ENCODE peak calls at places on chromosomes 4 and X, in seven cellular contexts. One of them, this sample, is unnamed.

GRCh38 chrX:132853040-132853439 is 105.4 kb downstream of the HS6ST2 start:
- DNase-seq in trophoblast cell: no peak
- DNase-seq in mesendoderm: no peak
- DNase-seq in H1: no peak
- DNase-seq in neuronal stem cell: no peak
- DNase-seq in IMR-90: no peak
- DNase-seq in mesenchymal stem cell: peak; percentile 58
- DNase-seq in this sample: no peak

GRCh38 chr4:105637409-105638258 is 70.9 kb downstream of the INTS12 start:
- DNase-seq in mesenchymal stem cell: peak; percentile 46
- DNase-seq in H1: no peak
- DNase-seq in neuronal stem cell: no peak
- DNase-seq in mesendoderm: no peak
- DNase-seq in trophoblast cell: no peak
- DNase-seq in IMR-90: peak; percentile 3
- DNase-seq in this sample: no peak

GRCh38 chrX:42577936-42578335 is 200.0 kb downstream of the PPP1R2C start:
- DNase-seq in IMR-90: no peak
- DNase-seq in trophoblast cell: no peak
- DNase-seq in H1: no peak
- DNase-seq in neuronal stem cell: no peak
- DNase-seq in mesendoderm: no peak
- DNase-seq in mesenchymal stem cell: no peak
- DNase-seq in this sample: no peak

GRCh38 chrX:153595387-153595786 is 3.6 kb downstream of the CCNQ start:
- DNase-seq in trophoblast cell: no peak
- DNase-seq in H1: no peak
- DNase-seq in mesendoderm: no peak
- DNase-seq in neuronal stem cell: no peak
- DNase-seq in IMR-90: no peak
- DNase-seq in mesenchymal stem cell: no peak
- DNase-seq in this sample: no peak

GRCh38 chrX:73683236-73683859 is 120.4 kb downstream of the CHIC1 start:
- DNase-seq in H1: no peak
- DNase-seq in IMR-90: no peak
- DNase-seq in neuronal stem cell: no peak
- DNase-seq in mesenchymal stem cell: no peak
- DNase-seq in mesendoderm: no peak
- DNase-seq in trophoblast cell: no peak
- DNase-seq in this sample: no peak

GRCh38 chr4:87410157-87410556 is 12.2 kb upstream of the NUDT9 start:
- DNase-seq in trophoblast cell: no peak
- DNase-seq in IMR-90: peak; percentile 30
- DNase-seq in H1: no peak
- DNase-seq in mesenchymal stem cell: peak; percentile 72
- DNase-seq in neuronal stem cell: no peak
- DNase-seq in mesendoderm: no peak
- DNase-seq in this sample: no peak

GRCh38 chrX:24515447-24515846 is 50.4 kb downstream of the PDK3 start:
- DNase-seq in H1: no peak
- DNase-seq in neuronal stem cell: no peak
- DNase-seq in mesenchymal stem cell: peak; percentile 2
- DNase-seq in trophoblast cell: no peak
- DNase-seq in mesendoderm: peak; percentile 21
- DNase-seq in IMR-90: peak; percentile 4
- DNase-seq in this sample: no peak

GRCh38 chrX:123159403-123159802 is 24.7 kb upstream of the GRIA3 start:
- DNase-seq in neuronal stem cell: no peak
- DNase-seq in trophoblast cell: no peak
- DNase-seq in mesenchymal stem cell: no peak
- DNase-seq in H1: no peak
- DNase-seq in mesendoderm: no peak
- DNase-seq in IMR-90: no peak
- DNase-seq in this sample: no peak

GRCh38 chr4:107900508-107900907 is 30.8 kb upstream of the CYP2U1 start:
- DNase-seq in H1: no peak
- DNase-seq in trophoblast cell: peak; percentile 46
- DNase-seq in IMR-90: no peak
- DNase-seq in mesendoderm: no peak
- DNase-seq in mesenchymal stem cell: no peak
- DNase-seq in neuronal stem cell: no peak
- DNase-seq in this sample: no peak

GRCh38 chrX:65925592-65925991 is 114.3 kb downstream of the VSIG4 start:
- DNase-seq in trophoblast cell: no peak
- DNase-seq in mesendoderm: no peak
- DNase-seq in mesenchymal stem cell: no peak
- DNase-seq in H1: no peak
- DNase-seq in IMR-90: no peak
- DNase-seq in neuronal stem cell: no peak
- DNase-seq in this sample: no peak

GRCh38 chr4:26509681-26510333 is 19.5 kb upstream of the CCKAR start:
- DNase-seq in mesenchymal stem cell: no peak
- DNase-seq in trophoblast cell: no peak
- DNase-seq in H1: peak; percentile 31
- DNase-seq in mesendoderm: no peak
- DNase-seq in neuronal stem cell: no peak
- DNase-seq in IMR-90: no peak
- DNase-seq in this sample: no peak

GRCh38 chrX:132022115-132022862 is 813 bp upstream of the STK26 start:
- DNase-seq in IMR-90: no peak
- DNase-seq in mesendoderm: peak; percentile 35
- DNase-seq in mesenchymal stem cell: peak; percentile 34
- DNase-seq in H1: peak; percentile 57
- DNase-seq in trophoblast cell: no peak
- DNase-seq in neuronal stem cell: no peak
- DNase-seq in this sample: no peak

GRCh38 chr4:135538698-135539097 is 1337.1 kb upstream of the PABPC4L start:
- DNase-seq in IMR-90: no peak
- DNase-seq in trophoblast cell: peak; percentile 7
- DNase-seq in neuronal stem cell: no peak
- DNase-seq in H1: no peak
- DNase-seq in mesendoderm: no peak
- DNase-seq in mesenchymal stem cell: no peak
- DNase-seq in this sample: no peak

GRCh38 chr4:133149932-133150642 is 993 bp downstream of the PCDH10 start:
- DNase-seq in trophoblast cell: no peak
- DNase-seq in mesendoderm: no peak
- DNase-seq in IMR-90: no peak
- DNase-seq in neuronal stem cell: no peak
- DNase-seq in H1: no peak
- DNase-seq in mesenchymal stem cell: peak; percentile 33
- DNase-seq in this sample: peak; percentile 26

GRCh38 chr4:77358315-77358928 is 201.4 kb downstream of the CCNG2 start:
- DNase-seq in neuronal stem cell: peak; percentile 40
- DNase-seq in mesendoderm: peak; percentile 42
- DNase-seq in IMR-90: peak; percentile 40
- DNase-seq in H1: no peak
- DNase-seq in trophoblast cell: peak; percentile 4
- DNase-seq in mesenchymal stem cell: peak; percentile 44
- DNase-seq in this sample: peak; percentile 38

GRCh38 chr4:88054909-88055308 is 47.5 kb downstream of the PKD2 start:
- DNase-seq in H1: no peak
- DNase-seq in mesenchymal stem cell: peak; percentile 69
- DNase-seq in IMR-90: peak; percentile 72
- DNase-seq in mesendoderm: peak; percentile 79
- DNase-seq in trophoblast cell: peak; percentile 60
- DNase-seq in neuronal stem cell: peak; percentile 24
- DNase-seq in this sample: peak; percentile 60

GRCh38 chr4:39043697-39044363 is 11.6 kb upstream of the TMEM156 start:
- DNase-seq in H1: no peak
- DNase-seq in trophoblast cell: peak; percentile 14
- DNase-seq in mesendoderm: peak; percentile 14
- DNase-seq in IMR-90: peak; percentile 52
- DNase-seq in mesenchymal stem cell: peak; percentile 80
- DNase-seq in neuronal stem cell: no peak
- DNase-seq in this sample: no peak

GRCh38 chrX:71809886-71810285 is 46.7 kb downstream of the CXorf49B start:
- DNase-seq in trophoblast cell: no peak
- DNase-seq in mesenchymal stem cell: no peak
- DNase-seq in mesendoderm: no peak
- DNase-seq in H1: no peak
- DNase-seq in IMR-90: no peak
- DNase-seq in neuronal stem cell: no peak
- DNase-seq in this sample: no peak

GRCh38 chrX:46653482-46653881 is 79.9 kb downstream of the CHST7 start:
- DNase-seq in IMR-90: peak; percentile 4
- DNase-seq in mesenchymal stem cell: no peak
- DNase-seq in trophoblast cell: no peak
- DNase-seq in mesendoderm: peak; percentile 52
- DNase-seq in H1: peak; percentile 53
- DNase-seq in neuronal stem cell: no peak
- DNase-seq in this sample: peak; percentile 63

GRCh38 chrX:46648660-46649059 is 75.1 kb downstream of the CHST7 start:
- DNase-seq in mesenchymal stem cell: no peak
- DNase-seq in trophoblast cell: no peak
- DNase-seq in IMR-90: no peak
- DNase-seq in neuronal stem cell: no peak
- DNase-seq in mesendoderm: peak; percentile 44
- DNase-seq in H1: no peak
- DNase-seq in this sample: no peak

GRCh38 chrX:46647251-46647650 is 73.7 kb downstream of the CHST7 start:
- DNase-seq in neuronal stem cell: no peak
- DNase-seq in IMR-90: no peak
- DNase-seq in mesenchymal stem cell: no peak
- DNase-seq in H1: no peak
- DNase-seq in mesendoderm: peak; percentile 19
- DNase-seq in trophoblast cell: no peak
- DNase-seq in this sample: no peak

GRCh38 chrX:46645614-46646013 is 72.0 kb downstream of the CHST7 start:
- DNase-seq in mesenchymal stem cell: no peak
- DNase-seq in neuronal stem cell: no peak
- DNase-seq in IMR-90: no peak
- DNase-seq in trophoblast cell: no peak
- DNase-seq in H1: no peak
- DNase-seq in mesendoderm: no peak
- DNase-seq in this sample: no peak

DNA sequence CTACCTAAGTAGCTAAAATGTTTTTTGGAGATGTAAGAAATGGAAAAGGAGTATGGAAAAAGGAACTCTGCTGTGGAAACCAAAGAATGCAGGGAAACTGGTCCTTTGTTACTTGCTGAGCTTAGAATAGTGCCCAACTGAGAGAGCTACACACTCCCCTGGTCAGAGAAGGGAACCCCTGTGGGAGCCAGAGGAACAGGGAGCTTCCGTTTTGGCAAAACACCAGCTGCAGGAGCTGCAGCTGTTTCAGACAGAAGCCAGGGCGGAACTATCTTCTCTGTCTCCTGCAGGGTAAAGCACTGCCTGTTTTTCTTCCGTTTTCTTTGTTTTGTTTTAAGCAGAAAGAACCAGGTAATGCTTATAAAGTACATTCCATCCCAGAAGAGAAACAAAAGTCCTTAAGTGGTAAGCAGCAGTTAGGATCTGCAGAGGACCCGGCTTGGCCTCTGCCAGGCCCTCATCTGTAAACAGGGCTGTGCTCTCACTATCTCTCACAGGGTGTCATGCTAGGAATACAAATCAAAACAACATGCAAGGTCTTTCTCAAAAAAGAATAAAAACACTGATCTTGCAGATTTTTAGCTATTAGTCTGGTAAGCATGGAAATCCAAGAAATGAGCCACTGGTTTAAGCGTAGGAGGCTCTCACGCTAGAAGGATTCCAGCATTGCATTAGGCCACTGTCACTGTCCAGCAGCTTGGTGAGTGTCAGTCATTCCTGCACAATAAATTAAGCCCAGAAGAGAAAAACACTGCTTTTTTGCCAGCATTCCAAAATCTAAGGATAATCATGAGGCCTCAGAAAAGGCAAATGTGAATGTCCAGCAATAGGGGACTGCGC is 76.1 kb downstream of the CHST7 start:
- DNase-seq in IMR-90: peak; percentile 19
- DNase-seq in trophoblast cell: no peak
- DNase-seq in neuronal stem cell: no peak
- DNase-seq in H1: no peak
- DNase-seq in mesenchymal stem cell: no peak
- DNase-seq in mesendoderm: peak; percentile 36
- DNase-seq in this sample: peak; percentile 69
- H2AK5ac ChIP-seq in IMR-90: no peak overlapping the region
- H2AK5ac ChIP-seq in trophoblast cell: no peak overlapping the region
- H2AK5ac ChIP-seq in neuronal stem cell: no peak overlapping the region
- H2AK5ac ChIP-seq in H1: no peak overlapping the region
- H2AK5ac ChIP-seq in mesenchymal stem cell: no peak overlapping the region
- H2AK5ac ChIP-seq in mesendoderm: no peak overlapping the region
- H2AK5ac ChIP-seq in this sample: no peak overlapping the region

DNA sequence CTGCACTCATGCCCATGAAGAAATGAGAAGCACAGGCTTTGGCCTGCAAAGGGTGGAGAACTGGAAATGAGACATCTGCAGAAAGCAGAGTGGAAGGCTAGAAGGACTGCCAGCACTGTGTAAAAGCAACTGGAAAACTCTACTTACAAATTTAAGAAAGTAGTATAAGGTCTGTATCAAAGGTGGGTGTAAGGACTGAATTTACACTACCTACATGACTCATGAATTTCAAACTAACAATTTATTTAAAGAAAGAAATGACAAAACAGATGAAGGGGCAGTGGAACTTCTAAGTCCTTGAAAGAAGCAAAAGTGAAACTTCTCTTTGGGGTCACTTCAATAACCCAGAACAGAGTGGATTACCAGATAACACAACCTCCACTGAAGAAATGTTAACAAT is 71.2 kb downstream of the SLC10A7 start:
- DNase-seq in mesendoderm: no peak
- DNase-seq in mesenchymal stem cell: peak; percentile 48
- DNase-seq in H1: no peak
- DNase-seq in neuronal stem cell: no peak
- DNase-seq in trophoblast cell: no peak
- DNase-seq in IMR-90: peak; percentile 29
- DNase-seq in this sample: no peak
- H2AK5ac ChIP-seq in mesendoderm: no peak overlapping the region
- H2AK5ac ChIP-seq in mesenchymal stem cell: no peak overlapping the region
- H2AK5ac ChIP-seq in H1: no peak overlapping the region
- H2AK5ac ChIP-seq in neuronal stem cell: no peak overlapping the region
- H2AK5ac ChIP-seq in trophoblast cell: no peak overlapping the region
- H2AK5ac ChIP-seq in IMR-90: no peak overlapping the region
- H2AK5ac ChIP-seq in this sample: no peak overlapping the region

GRCh38 chr4:175092114-175092513 is 174.0 kb downstream of the ADAM29 start:
- DNase-seq in trophoblast cell: no peak
- DNase-seq in mesendoderm: no peak
- DNase-seq in H1: no peak
- DNase-seq in mesenchymal stem cell: no peak
- DNase-seq in neuronal stem cell: no peak
- DNase-seq in IMR-90: no peak
- DNase-seq in this sample: no peak
- H2AK5ac ChIP-seq in trophoblast cell: no peak overlapping the region
- H2AK5ac ChIP-seq in mesendoderm: no peak overlapping the region
- H2AK5ac ChIP-seq in H1: no peak overlapping the region
- H2AK5ac ChIP-seq in mesenchymal stem cell: no peak overlapping the region
- H2AK5ac ChIP-seq in neuronal stem cell: no peak overlapping the region
- H2AK5ac ChIP-seq in IMR-90: no peak overlapping the region
- H2AK5ac ChIP-seq in this sample: no peak overlapping the region

GRCh38 chr4:171203425-171203824 is 609.8 kb upstream of the GALNTL6 start:
- DNase-seq in mesendoderm: peak; percentile 24
- DNase-seq in H1: no peak
- DNase-seq in mesenchymal stem cell: peak; percentile 5
- DNase-seq in trophoblast cell: peak; percentile 78
- DNase-seq in IMR-90: no peak
- DNase-seq in neuronal stem cell: no peak
- DNase-seq in this sample: no peak

DNA sequence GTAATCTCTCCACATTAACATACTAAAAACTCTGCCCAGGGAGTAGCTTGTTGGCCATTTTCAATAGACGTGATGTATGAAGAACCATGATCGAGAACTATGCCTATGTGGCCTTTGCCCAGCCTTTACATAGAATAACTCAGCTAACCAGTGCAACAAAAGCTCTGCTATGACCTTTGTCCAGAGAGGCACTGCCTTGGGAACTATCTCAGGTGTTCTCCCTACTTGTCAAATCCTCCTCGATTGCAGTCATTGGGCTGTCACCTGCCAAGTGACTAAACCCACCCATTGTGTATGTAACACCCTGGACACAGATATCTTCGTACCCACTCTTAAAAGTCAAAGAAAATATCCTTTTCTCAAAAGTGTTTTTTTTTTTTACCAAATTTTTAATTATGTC is 610.3 kb upstream of the GALNTL6 start:
- DNase-seq in neuronal stem cell: no peak
- DNase-seq in mesenchymal stem cell: no peak
- DNase-seq in H1: no peak
- DNase-seq in mesendoderm: no peak
- DNase-seq in IMR-90: no peak
- DNase-seq in trophoblast cell: no peak
- DNase-seq in this sample: no peak
- H2AK5ac ChIP-seq in neuronal stem cell: no peak overlapping the region
- H2AK5ac ChIP-seq in mesenchymal stem cell: no peak overlapping the region
- H2AK5ac ChIP-seq in H1: no peak overlapping the region
- H2AK5ac ChIP-seq in mesendoderm: no peak overlapping the region
- H2AK5ac ChIP-seq in IMR-90: no peak overlapping the region
- H2AK5ac ChIP-seq in trophoblast cell: no peak overlapping the region
- H2AK5ac ChIP-seq in this sample: no peak overlapping the region